ENCODE peak calls at places on chromosomes 6 and 20, in nine cellular contexts. V is WTC11; I is left lobe of liver; R is activated CD8-positive, alpha-beta T cell treated with anti-CD3 and anti-CD28 coated beads, Interleukin-2, amount 10 ng/mL, durations not matched to agents 7 days and 5 days; X is upper lobe of right lung; A is lower lobe of right lung; W is stimulated activated memory B cell treated with anti-CD40 and anti-IgM and Interleukin-4, amounts not matched to agents 10 μg/mL and 1 μg/mL and 100 μg/mL, for 72 hours; Z is psoas muscle; F is heart left ventricle. D is an unnamed sample.
A peak's percentile ranks its signal among the peaks of the same experiment; 100 is the strongest.

GRCh38 chr6:150134280-150134920 is 8.4 kb upstream of the PPP1R14C start:
- ATAC-seq in Z (no peak), W (no peak), V (no peak), F (no peak), X (peak; percentile 63), A (peak; percentile 70), R (no peak), I (no peak), D (no peak)

GRCh38 chr6:100382031-100382430 is 82.7 kb downstream of the SIM1 start:
- ATAC-seq in A (no peak), F (no peak), V (no peak), W (no peak), X (no peak), R (no peak), I (no peak), Z (no peak), D (no peak)

GRCh38 chr6:155091756-155092155 is 96.6 kb downstream of the TIAM2 start:
- ATAC-seq in F (no peak), X (no peak), R (no peak), V (no peak), W (no peak), I (no peak), Z (no peak), A (no peak), D (no peak)

GRCh38 chr20:52621401-52621800 is 350.8 kb upstream of the TSHZ2 start:
- ATAC-seq in V (no peak), Z (no peak), A (no peak), X (no peak), W (peak; percentile 24), R (no peak), I (no peak), F (no peak), D (no peak)

GRCh38 chr20:36768768-36769430 is 4.7 kb downstream of the DSN1 start:
- ATAC-seq in Z (no peak), R (no peak), V (no peak), I (no peak), A (no peak), W (no peak), F (no peak), X (no peak), D (no peak)

GRCh38 chr20:21340991-21341722 is 38.0 kb downstream of the XRN2 start:
- ATAC-seq in R (no peak), F (no peak), I (no peak), Z (no peak), X (no peak), W (no peak), A (no peak), V (peak; percentile 78), D (no peak)

GRCh38 chr20:46551508-46552280 is 1.2 kb upstream of the OCSTAMP start:
- ATAC-seq in I (no peak), W (peak; percentile 26), Z (no peak), R (no peak), X (no peak), A (no peak), V (peak; percentile 77), F (no peak), D (no peak)

GRCh38 chr20:18986895-18987580 is 173.5 kb downstream of the SCP2D1 start:
- ATAC-seq in A (no peak), R (no peak), F (no peak), I (no peak), V (no peak), Z (no peak), W (no peak), X (no peak), D (no peak)

GRCh38 chr6:142903806-142904205 is 41.2 kb downstream of the HIVEP2 start:
- ATAC-seq in F (no peak), A (no peak), R (peak; percentile 35), W (no peak), X (no peak), I (no peak), Z (no peak), V (no peak), D (peak; percentile 52)

GRCh38 chr6:168713839-168714238 is 272.9 kb downstream of the SMOC2 start:
- ATAC-seq in X (peak; percentile 61), Z (no peak), I (peak; percentile 84), V (peak; percentile 38), W (no peak), F (no peak), A (no peak), R (no peak), D (no peak)

GRCh38 chr20:51022803-51023616 is at the start of gene KCNG1:
- ATAC-seq in A (peak; percentile 94), X (peak; percentile 94), W (peak; percentile 64), Z (peak; percentile 75), V (peak; percentile 82), F (peak; percentile 68), I (peak; percentile 97), R (peak; percentile 95), D (peak; percentile 98)

GRCh38 chr6:154230910-154231595 is 125.5 kb downstream of the IPCEF1 start:
- ATAC-seq in A (no peak), R (peak; percentile 34), X (no peak), W (no peak), Z (no peak), I (no peak), V (no peak), F (no peak), D (no peak)

GRCh38 chr6:34036357-34037069 is 109.4 kb downstream of the GRM4 start:
- ATAC-seq in X (no peak), A (no peak), R (no peak), I (no peak), V (no peak), F (no peak), Z (no peak), W (peak; percentile 35), D (no peak)

GRCh38 chr6:149138093-149138492 is 179.4 kb upstream of the TAB2 start:
- ATAC-seq in X (no peak), A (no peak), F (no peak), R (no peak), I (peak; percentile 30), V (no peak), W (no peak), Z (no peak), D (no peak)

GRCh38 chr6:24441599-24441904 is 38.8 kb downstream of the MRS2 start:
- ATAC-seq in F (no peak), V (no peak), Z (peak; percentile 46), X (no peak), R (no peak), I (no peak), W (no peak), A (no peak), D (no peak)

GRCh38 chr6:24926192-24926591 is 9.6 kb downstream of the RIPOR2 start:
- ATAC-seq in X (no peak), Z (no peak), I (no peak), A (peak; percentile 29), V (no peak), W (no peak), F (no peak), R (peak; percentile 20), D (no peak)

GRCh38 chr6:125797120-125797933 is 6.6 kb downstream of the NCOA7 start:
- ATAC-seq in F (no peak), W (no peak), A (peak; percentile 86), Z (no peak), R (no peak), V (no peak), X (peak; percentile 59), I (no peak), D (no peak)

GRCh38 chr20:3042621-3043020 is 801 bp upstream of the GNRH2 start:
- ATAC-seq in W (no peak), Z (no peak), V (no peak), F (no peak), I (peak; percentile 29), A (no peak), X (no peak), R (no peak), D (no peak)

GRCh38 chr6:49647470-49647869 is 10.8 kb upstream of the RHAG start:
- ATAC-seq in R (no peak), X (no peak), W (no peak), Z (no peak), V (no peak), A (no peak), F (no peak), I (no peak), D (no peak)

GRCh38 chr6:9257215-9257614 is 821.9 kb upstream of the SLC35B3 start:
- ATAC-seq in F (no peak), W (no peak), R (no peak), X (no peak), A (no peak), I (no peak), Z (no peak), V (no peak), D (no peak)

GRCh38 chr20:2815242-2815900 is 584 bp downstream of the C20orf141 start:
- ATAC-seq in F (no peak), A (peak; percentile 16), Z (no peak), V (no peak), I (no peak), R (no peak), X (peak; percentile 20), W (no peak), D (peak; percentile 4)

GRCh38 chr6:29656798-29657197 is at the start of gene MOG:
- ATAC-seq in A (no peak), F (no peak), Z (no peak), I (no peak), V (no peak), W (no peak), R (no peak), X (no peak), D (no peak)

GRCh38 chr20:52001999-52002666 is 189.4 kb downstream of the ZFP64 start:
- ATAC-seq in V (no peak), I (no peak), A (no peak), F (no peak), R (no peak), X (no peak), W (no peak), Z (no peak), D (no peak)

GRCh38 chr6:98846021-98846380 is 11.6 kb downstream of the POU3F2 start:
- ATAC-seq in I (no peak), W (no peak), V (no peak), A (no peak), Z (no peak), X (no peak), F (no peak), R (no peak), D (no peak)

GRCh38 chr6:71410164-71410566 is 121.6 kb downstream of the OGFRL1 start:
- ATAC-seq in W (no peak), F (no peak), X (no peak), I (no peak), V (no peak), Z (peak; percentile 20), R (no peak), A (no peak), D (no peak)